ENCODE peak calls at places on chromosomes 7 and 10, in six cellular contexts. One of them, this sample, is unnamed.

GRCh38 chr10:105068497-105068896 is 427.4 kb downstream of the SORCS3 start:
- DNase-seq in right cardiac atrium: no peak
- DNase-seq in stimulated activated CD8-positive, alpha-beta memory T cell treated with anti-CD3 and anti-CD28 coated beads, Interleukin-4, amount 100 ng/mL, for 4 hours: no peak
- DNase-seq in activated T-helper 1 cell treated with Interleukin-2 at 50 U/mL for 16 hours: no peak
- DNase-seq in bronchial epithelial cell: peak; percentile 73
- DNase-seq in pancreas: no peak
- DNase-seq in this sample: no peak

GRCh38 chr7:86980223-86980622 is 79.2 kb downstream of the ELAPOR2 start:
- DNase-seq in stimulated activated CD8-positive, alpha-beta memory T cell treated with anti-CD3 and anti-CD28 coated beads, Interleukin-4, amount 100 ng/mL, for 4 hours: no peak
- DNase-seq in pancreas: no peak
- DNase-seq in activated T-helper 1 cell treated with Interleukin-2 at 50 U/mL for 16 hours: no peak
- DNase-seq in right cardiac atrium: no peak
- DNase-seq in bronchial epithelial cell: no peak
- DNase-seq in this sample: no peak

GRCh38 chr7:154640266-154640865 is 362.6 kb downstream of the PAXIP1 start:
- DNase-seq in bronchial epithelial cell: no peak
- DNase-seq in pancreas: no peak
- DNase-seq in activated T-helper 1 cell treated with Interleukin-2 at 50 U/mL for 16 hours: no peak
- DNase-seq in stimulated activated CD8-positive, alpha-beta memory T cell treated with anti-CD3 and anti-CD28 coated beads, Interleukin-4, amount 100 ng/mL, for 4 hours: no peak
- DNase-seq in right cardiac atrium: no peak
- DNase-seq in this sample: no peak

GRCh38 chr7:28686418-28686800 is 271.7 kb downstream of the TRIL start:
- DNase-seq in stimulated activated CD8-positive, alpha-beta memory T cell treated with anti-CD3 and anti-CD28 coated beads, Interleukin-4, amount 100 ng/mL, for 4 hours: no peak
- DNase-seq in bronchial epithelial cell: peak; percentile 72
- DNase-seq in activated T-helper 1 cell treated with Interleukin-2 at 50 U/mL for 16 hours: no peak
- DNase-seq in pancreas: no peak
- DNase-seq in right cardiac atrium: no peak
- DNase-seq in this sample: peak; percentile 25

GRCh38 chr10:49654036-49654693 is 25.3 kb upstream of the C10orf53 start:
- DNase-seq in stimulated activated CD8-positive, alpha-beta memory T cell treated with anti-CD3 and anti-CD28 coated beads, Interleukin-4, amount 100 ng/mL, for 4 hours: no peak
- DNase-seq in right cardiac atrium: no peak
- DNase-seq in activated T-helper 1 cell treated with Interleukin-2 at 50 U/mL for 16 hours: no peak
- DNase-seq in bronchial epithelial cell: no peak
- DNase-seq in pancreas: no peak
- DNase-seq in this sample: no peak

GRCh38 chr7:120272261-120272895 is 597 bp upstream of the KCND2 start:
- DNase-seq in stimulated activated CD8-positive, alpha-beta memory T cell treated with anti-CD3 and anti-CD28 coated beads, Interleukin-4, amount 100 ng/mL, for 4 hours: no peak
- DNase-seq in activated T-helper 1 cell treated with Interleukin-2 at 50 U/mL for 16 hours: no peak
- DNase-seq in pancreas: no peak
- DNase-seq in bronchial epithelial cell: peak; percentile 54
- DNase-seq in right cardiac atrium: no peak
- DNase-seq in this sample: peak; percentile 12

GRCh38 chr7:94087664-94088352 is 83.7 kb upstream of the BET1 start:
- DNase-seq in stimulated activated CD8-positive, alpha-beta memory T cell treated with anti-CD3 and anti-CD28 coated beads, Interleukin-4, amount 100 ng/mL, for 4 hours: no peak
- DNase-seq in pancreas: no peak
- DNase-seq in right cardiac atrium: no peak
- DNase-seq in bronchial epithelial cell: peak; percentile 75
- DNase-seq in activated T-helper 1 cell treated with Interleukin-2 at 50 U/mL for 16 hours: peak; percentile 1
- DNase-seq in this sample: peak; percentile 36

GRCh38 chr7:130887182-130888016 is 153.4 kb upstream of the KLF14 start:
- DNase-seq in activated T-helper 1 cell treated with Interleukin-2 at 50 U/mL for 16 hours: no peak
- DNase-seq in right cardiac atrium: no peak
- DNase-seq in bronchial epithelial cell: peak; percentile 90
- DNase-seq in pancreas: no peak
- DNase-seq in stimulated activated CD8-positive, alpha-beta memory T cell treated with anti-CD3 and anti-CD28 coated beads, Interleukin-4, amount 100 ng/mL, for 4 hours: no peak
- DNase-seq in this sample: peak; percentile 59

GRCh38 chr10:92387289-92387940 is 96.4 kb downstream of the MARCHF5 start:
- DNase-seq in right cardiac atrium: no peak
- DNase-seq in stimulated activated CD8-positive, alpha-beta memory T cell treated with anti-CD3 and anti-CD28 coated beads, Interleukin-4, amount 100 ng/mL, for 4 hours: no peak
- DNase-seq in pancreas: no peak
- DNase-seq in activated T-helper 1 cell treated with Interleukin-2 at 50 U/mL for 16 hours: no peak
- DNase-seq in bronchial epithelial cell: peak; percentile 49
- DNase-seq in this sample: peak; percentile 63

GRCh38 chr10:101906586-101907183 is 63.1 kb upstream of the KCNIP2 start:
- DNase-seq in pancreas: no peak
- DNase-seq in right cardiac atrium: no peak
- DNase-seq in activated T-helper 1 cell treated with Interleukin-2 at 50 U/mL for 16 hours: no peak
- DNase-seq in stimulated activated CD8-positive, alpha-beta memory T cell treated with anti-CD3 and anti-CD28 coated beads, Interleukin-4, amount 100 ng/mL, for 4 hours: no peak
- DNase-seq in bronchial epithelial cell: no peak
- DNase-seq in this sample: no peak

GRCh38 chr7:26532490-26532889 is 240.8 kb downstream of the SNX10 start:
- DNase-seq in activated T-helper 1 cell treated with Interleukin-2 at 50 U/mL for 16 hours: no peak
- DNase-seq in pancreas: no peak
- DNase-seq in stimulated activated CD8-positive, alpha-beta memory T cell treated with anti-CD3 and anti-CD28 coated beads, Interleukin-4, amount 100 ng/mL, for 4 hours: no peak
- DNase-seq in bronchial epithelial cell: no peak
- DNase-seq in right cardiac atrium: no peak
- DNase-seq in this sample: no peak

GRCh38 chr10:7458554-7458953 is 47.7 kb upstream of the SFMBT2 start:
- DNase-seq in right cardiac atrium: no peak
- DNase-seq in pancreas: no peak
- DNase-seq in stimulated activated CD8-positive, alpha-beta memory T cell treated with anti-CD3 and anti-CD28 coated beads, Interleukin-4, amount 100 ng/mL, for 4 hours: no peak
- DNase-seq in activated T-helper 1 cell treated with Interleukin-2 at 50 U/mL for 16 hours: no peak
- DNase-seq in bronchial epithelial cell: peak; percentile 4
- DNase-seq in this sample: no peak

This sample was measured in HTR-8/SVneo.